ENCODE peak calls at places on chromosome 3, in six cellular contexts. M, A, W, P, N and G are unnamed samples.

GRCh38 chr3:125340121-125340520 is 35.0 kb downstream of the ZNF148 start:
- DNase-seq in M (no peak), A (no peak), W (no peak), N (no peak), P (no peak), G (no peak)

GRCh38 chr3:94735354-94735753 is 672.5 kb downstream of the NSUN3 start:
- DNase-seq in N (no peak), A (no peak), M (no peak), P (no peak), W (no peak), G (no peak)

GRCh38 chr3:114496874-114497273 is 203.0 kb downstream of the TIGIT start:
- DNase-seq in N (peak; percentile 8), W (no peak), A (peak; percentile 87), P (peak; percentile 37), M (no peak), G (no peak)

GRCh38 chr3:180246688-180247195 is 210.0 kb upstream of the PEX5L start:
- DNase-seq in A (no peak), P (no peak), M (no peak), W (no peak), N (no peak), G (no peak)

GRCh38 chr3:182920515-182921084 is 59.7 kb downstream of the DCUN1D1 start:
- DNase-seq in N (peak; percentile 45), W (no peak), P (no peak), M (no peak), A (peak; percentile 20), G (no peak)

GRCh38 chr3:193190387-193190786 is 50.6 kb upstream of the PLAAT1 start:
- DNase-seq in P (no peak), M (peak; percentile 21), W (peak; percentile 48), A (no peak), N (peak; percentile 64), G (peak; percentile 30)

GRCh38 chr3:73727854-73728253 is 103.1 kb upstream of the PDZRN3 start:
- DNase-seq in P (no peak), W (no peak), N (no peak), M (no peak), A (no peak), G (no peak)

GRCh38 chr3:78277793-78278192 is 1237.9 kb downstream of the ROBO2 start:
- DNase-seq in M (no peak), W (peak; percentile 2), P (no peak), N (no peak), A (no peak), G (no peak)

GRCh38 chr3:152589644-152590043 is 245.3 kb upstream of the P2RY1 start:
- DNase-seq in N (no peak), W (no peak), M (no peak), A (no peak), P (no peak), G (no peak)

GRCh38 chr3:72535789-72536188 is 312.5 kb downstream of the SHQ1 start:
- DNase-seq in P (no peak), A (no peak), N (no peak), M (no peak), W (no peak), G (no peak)

GRCh38 chr3:167162083-167162482 is 218.0 kb downstream of the ZBBX start:
- DNase-seq in A (no peak), W (no peak), N (no peak), P (no peak), M (no peak), G (no peak)

GRCh38 chr3:107315136-107315535 is 62.1 kb upstream of the CCDC54 start:
- DNase-seq in N (peak; percentile 8), W (no peak), M (no peak), A (peak; percentile 4), P (no peak), G (no peak)

GRCh38 chr3:9169951-9170850 is 79.2 kb downstream of the SRGAP3 start:
- DNase-seq in N (no peak), W (no peak), M (no peak), A (no peak), P (no peak), G (peak; percentile 22)

GRCh38 chr3:126200534-126200933 is 20.1 kb upstream of the ALDH1L1 start:
- DNase-seq in A (no peak), P (no peak), N (no peak), M (no peak), W (no peak), G (no peak)

GRCh38 chr3:9769426-9770275 is at the start of gene CAMK1:
- DNase-seq in M (peak; percentile 54), A (peak; percentile 65), W (peak; percentile 46), P (peak; percentile 56), N (peak; percentile 69), G (peak; percentile 79)

GRCh38 chr3:173889522-173890055 is 492.0 kb downstream of the NLGN1 start:
- DNase-seq in A (no peak), P (peak; percentile 55), N (no peak), M (no peak), W (no peak), G (no peak)

GRCh38 chr3:134060561-134061385 is 31.0 kb upstream of the SLCO2A1 start:
- DNase-seq in N (no peak), A (peak; percentile 57), W (no peak), P (no peak), M (no peak), G (no peak)

GRCh38 chr3:127417709-127418559 is 130.1 kb upstream of the PRR20G start:
- DNase-seq in W (no peak), M (no peak), A (no peak), P (no peak), N (no peak), G (no peak)

GRCh38 chr3:185661772-185662171 is 75.7 kb downstream of the SENP2 start:
- DNase-seq in N (no peak), P (no peak), W (no peak), A (no peak), M (no peak), G (no peak)

GRCh38 chr3:12158387-12159226 is at the start of gene TIMP4:
- DNase-seq in N (peak; percentile 74), W (no peak), M (no peak), A (peak; percentile 64), P (no peak), G (no peak)

GRCh38 chr3:139394116-139394515 is 4.7 kb upstream of the COPB2 start:
- DNase-seq in M (no peak), A (peak; percentile 22), W (no peak), P (no peak), N (no peak), G (no peak)

GRCh38 chr3:129783470-129783869 is 110.0 kb downstream of the TMCC1 start:
- DNase-seq in P (peak; percentile 26), M (no peak), W (no peak), N (no peak), A (no peak), G (no peak)

GRCh38 chr3:58567251-58567515 is 10.0 kb downstream of the FAM107A start:
- DNase-seq in P (no peak), W (no peak), A (no peak), M (no peak), N (no peak), G (no peak)

DNA sequence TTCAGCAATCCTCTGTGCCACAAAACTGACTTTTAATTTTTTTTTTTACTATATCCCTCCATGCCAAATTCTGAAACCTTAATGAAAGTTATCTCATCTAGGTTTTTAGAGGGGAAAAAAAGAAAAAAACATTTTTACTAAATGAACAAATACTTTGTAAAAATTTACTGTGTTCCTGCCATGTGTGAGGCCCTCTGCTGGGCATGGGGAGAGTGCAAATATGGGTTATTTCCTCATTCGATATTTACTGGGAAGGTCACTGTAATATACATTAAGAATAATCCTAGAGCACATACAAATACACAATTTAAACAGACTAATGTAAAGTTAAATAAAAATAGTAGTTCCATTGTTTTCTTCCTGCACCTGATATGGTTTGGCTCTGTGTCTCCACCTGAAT is 215.0 kb downstream of the GRM7 start:
- DNase-seq in A (no peak), M (no peak), N (no peak), P (no peak), W (peak; percentile 9), G (no peak)
- TF ChIP-seq CTCF in A (no peak), M (no peak), N (peak; percentile 14), P (peak; percentile 31), W (peak; percentile 36), G (no peak)

GRCh38 chr3:111691293-111691909 is 96.3 kb upstream of the ZBED2 start:
- DNase-seq in N (peak; percentile 69), W (peak; percentile 31), P (peak; percentile 55), A (peak; percentile 72), M (peak; percentile 40), G (no peak)
- TF ChIP-seq CTCF in N (peak; percentile 59), W (no peak), P (peak; percentile 79), A (peak; percentile 60), M (peak; percentile 54), G (peak; percentile 3)

DNA sequence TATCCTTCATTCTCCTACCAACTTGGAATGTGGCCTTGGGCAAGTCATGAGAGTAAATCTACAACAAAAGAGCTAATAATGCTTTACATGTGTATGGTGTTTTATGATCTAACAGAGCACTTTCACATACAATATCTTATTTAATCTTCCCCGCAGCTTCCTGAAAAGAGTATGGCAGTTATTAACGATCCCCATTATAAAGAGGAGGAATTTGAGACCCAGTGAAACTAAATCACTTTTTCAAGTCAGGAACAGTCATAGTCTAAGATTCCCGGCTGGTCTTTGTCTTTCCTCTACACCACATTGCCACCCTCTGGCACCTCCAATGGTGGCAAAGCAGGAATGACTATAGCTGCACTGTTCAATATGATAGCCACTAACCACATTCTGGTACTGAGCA is 69.7 kb upstream of the CMSS1 start:
- DNase-seq in W (peak; percentile 3), M (peak; percentile 55), N (peak; percentile 60), P (peak; percentile 62), A (peak; percentile 58), G (no peak)
- TF ChIP-seq CTCF in W (no peak), M (peak; percentile 46), N (peak; percentile 72), P (peak; percentile 75), A (peak; percentile 59), G (no peak)

DNA sequence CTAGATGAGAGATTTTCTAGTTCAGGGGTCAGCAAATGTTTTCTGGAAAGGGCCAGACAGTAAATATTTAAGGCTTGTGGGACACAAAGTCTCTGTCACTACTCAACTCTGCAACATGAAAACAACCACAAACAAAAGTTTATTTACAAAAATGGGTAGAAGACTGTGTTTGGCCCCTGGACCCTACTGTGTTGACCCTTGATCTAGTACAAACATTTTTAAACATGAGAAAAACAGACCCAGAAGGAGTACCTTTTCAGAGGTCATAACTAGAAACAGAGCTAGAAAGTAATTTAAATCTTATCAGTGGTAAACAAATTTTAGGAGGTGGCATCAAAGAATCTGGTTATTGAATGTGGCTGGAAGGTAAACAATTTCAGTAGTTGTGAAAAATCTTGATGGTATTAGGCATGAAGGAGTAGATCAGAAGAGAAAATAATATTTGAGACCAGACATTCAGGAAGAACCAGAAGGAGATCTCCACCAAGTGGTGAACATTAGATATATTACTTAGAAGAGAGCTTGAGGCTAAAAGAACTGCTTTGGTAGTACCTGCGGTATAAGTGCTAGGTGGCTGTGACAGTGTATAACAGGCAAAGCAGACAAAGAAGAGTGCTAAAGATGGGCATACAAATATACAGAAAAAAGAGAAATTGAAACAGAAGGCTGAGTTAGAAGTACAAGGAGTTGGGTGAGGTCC is 101.7 kb downstream of the NR1I2 start:
- DNase-seq in N (no peak), A (no peak), W (no peak), M (no peak), P (no peak), G (no peak)
- TF ChIP-seq CTCF in N (no peak), A (no peak), W (no peak), M (no peak), P (peak; percentile 35), G (no peak)